ENCODE peak calls at places on chromosomes 4 and X, in seven cellular contexts. One of them, this sample, is unnamed.

GRCh38 chr4:108072300-108072699 is 82.6 kb downstream of the HADH start:
- DNase-seq in suprapubic skin: no peak
- DNase-seq in astrocyte of the spinal cord: no peak
- DNase-seq in esophagus muscularis mucosa: no peak
- DNase-seq in GM23338: no peak
- DNase-seq in psoas muscle: no peak
- DNase-seq in choroid plexus epithelial cell: no peak
- DNase-seq in this sample: no peak

GRCh38 chr4:10054571-10055041 is 33.3 kb upstream of the SLC2A9 start:
- DNase-seq in suprapubic skin: no peak
- DNase-seq in astrocyte of the spinal cord: no peak
- DNase-seq in esophagus muscularis mucosa: peak
- DNase-seq in GM23338: no peak
- DNase-seq in psoas muscle: no peak
- DNase-seq in choroid plexus epithelial cell: no peak
- DNase-seq in this sample: no peak

GRCh38 chrX:120020305-120020704 is 57.2 kb downstream of the RHOXF2B start:
- DNase-seq in suprapubic skin: no peak
- DNase-seq in astrocyte of the spinal cord: no peak
- DNase-seq in esophagus muscularis mucosa: no peak
- DNase-seq in GM23338: no peak
- DNase-seq in psoas muscle: no peak
- DNase-seq in choroid plexus epithelial cell: no peak
- DNase-seq in this sample: no peak

GRCh38 chr4:2961411-2962098 is 1.7 kb downstream of the NOP14 start:
- DNase-seq in suprapubic skin: no peak
- DNase-seq in astrocyte of the spinal cord: no peak
- DNase-seq in esophagus muscularis mucosa: no peak
- DNase-seq in GM23338: peak
- DNase-seq in psoas muscle: no peak
- DNase-seq in choroid plexus epithelial cell: no peak
- DNase-seq in this sample: no peak

GRCh38 chr4:184734758-184735157 is 862 bp upstream of the CENPU start:
- DNase-seq in suprapubic skin: no peak
- DNase-seq in astrocyte of the spinal cord: no peak
- DNase-seq in esophagus muscularis mucosa: no peak
- DNase-seq in GM23338: no peak
- DNase-seq in psoas muscle: no peak
- DNase-seq in choroid plexus epithelial cell: no peak
- DNase-seq in this sample: no peak

GRCh38 chr4:99383833-99384392 is 31.4 kb upstream of the ADH1C start:
- DNase-seq in suprapubic skin: peak
- DNase-seq in astrocyte of the spinal cord: peak
- DNase-seq in esophagus muscularis mucosa: no peak
- DNase-seq in GM23338: no peak
- DNase-seq in psoas muscle: peak
- DNase-seq in choroid plexus epithelial cell: peak
- DNase-seq in this sample: no peak

GRCh38 chr4:173125216-173125812 is 43.3 kb upstream of the GALNT7 start:
- DNase-seq in suprapubic skin: no peak
- DNase-seq in astrocyte of the spinal cord: no peak
- DNase-seq in esophagus muscularis mucosa: no peak
- DNase-seq in GM23338: no peak
- DNase-seq in psoas muscle: no peak
- DNase-seq in choroid plexus epithelial cell: no peak
- DNase-seq in this sample: no peak

GRCh38 chr4:78079701-78080430 is 22.7 kb downstream of the FRAS1 start:
- DNase-seq in suprapubic skin: no peak
- DNase-seq in astrocyte of the spinal cord: no peak
- DNase-seq in esophagus muscularis mucosa: no peak
- DNase-seq in GM23338: no peak
- DNase-seq in psoas muscle: no peak
- DNase-seq in choroid plexus epithelial cell: no peak
- DNase-seq in this sample: no peak

GRCh38 chr4:55865228-55865806 is 11.9 kb downstream of the EXOC1 start:
- DNase-seq in suprapubic skin: no peak
- DNase-seq in astrocyte of the spinal cord: peak
- DNase-seq in esophagus muscularis mucosa: no peak
- DNase-seq in GM23338: no peak
- DNase-seq in psoas muscle: no peak
- DNase-seq in choroid plexus epithelial cell: peak
- DNase-seq in this sample: no peak

GRCh38 chrX:10582945-10583344 is 37.4 kb downstream of the MID1 start:
- DNase-seq in suprapubic skin: no peak
- DNase-seq in astrocyte of the spinal cord: peak
- DNase-seq in esophagus muscularis mucosa: no peak
- DNase-seq in GM23338: no peak
- DNase-seq in psoas muscle: no peak
- DNase-seq in choroid plexus epithelial cell: peak
- DNase-seq in this sample: no peak

GRCh38 chrX:101803451-101803850 is 128.4 kb downstream of the ZMAT1 start:
- DNase-seq in suprapubic skin: no peak
- DNase-seq in astrocyte of the spinal cord: no peak
- DNase-seq in esophagus muscularis mucosa: no peak
- DNase-seq in GM23338: peak
- DNase-seq in psoas muscle: no peak
- DNase-seq in choroid plexus epithelial cell: peak
- DNase-seq in this sample: no peak

GRCh38 chrX:101799387-101799786 is 132.4 kb downstream of the ZMAT1 start:
- DNase-seq in suprapubic skin: peak
- DNase-seq in astrocyte of the spinal cord: peak
- DNase-seq in esophagus muscularis mucosa: peak
- DNase-seq in GM23338: peak
- DNase-seq in psoas muscle: peak
- DNase-seq in choroid plexus epithelial cell: peak
- DNase-seq in this sample: peak
- H3K4me3 ChIP-seq in suprapubic skin: peak
- H3K4me3 ChIP-seq in astrocyte of the spinal cord: no peak
- H3K4me3 ChIP-seq in esophagus muscularis mucosa: no peak
- H3K4me3 ChIP-seq in GM23338: no peak
- H3K4me3 ChIP-seq in psoas muscle: peak
- H3K4me3 ChIP-seq in choroid plexus epithelial cell: peak
- H3K4me3 ChIP-seq in this sample: no peak

GRCh38 chrX:136067946-136068345 is 79.4 kb upstream of the FHL1 start:
- DNase-seq in suprapubic skin: no peak
- DNase-seq in astrocyte of the spinal cord: no peak
- DNase-seq in esophagus muscularis mucosa: no peak
- DNase-seq in GM23338: no peak
- DNase-seq in psoas muscle: no peak
- DNase-seq in choroid plexus epithelial cell: no peak
- DNase-seq in this sample: no peak
- H3K4me3 ChIP-seq in suprapubic skin: no peak
- H3K4me3 ChIP-seq in astrocyte of the spinal cord: no peak
- H3K4me3 ChIP-seq in esophagus muscularis mucosa: no peak
- H3K4me3 ChIP-seq in GM23338: no peak
- H3K4me3 ChIP-seq in psoas muscle: no peak
- H3K4me3 ChIP-seq in choroid plexus epithelial cell: no peak
- H3K4me3 ChIP-seq in this sample: no peak

DNA sequence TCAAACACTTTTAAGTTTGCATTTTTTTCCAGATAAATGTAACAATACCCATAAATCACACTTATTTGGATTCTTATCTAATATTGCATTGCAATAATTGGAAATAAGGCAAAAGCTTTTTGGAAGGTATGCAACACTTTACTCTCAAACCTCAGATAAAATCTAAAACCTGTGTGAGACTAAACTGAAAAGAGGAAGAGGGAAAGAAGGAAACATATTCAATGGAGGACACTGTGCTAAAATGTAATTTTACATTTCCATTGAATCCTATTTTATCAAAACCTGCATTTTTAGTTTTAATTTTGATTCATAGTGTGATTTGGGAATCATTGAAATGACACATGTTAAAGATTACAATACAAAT is 99.4 kb downstream of the HPGD start:
- DNase-seq in suprapubic skin: no peak
- DNase-seq in astrocyte of the spinal cord: no peak
- DNase-seq in esophagus muscularis mucosa: no peak
- DNase-seq in GM23338: no peak
- DNase-seq in psoas muscle: no peak
- DNase-seq in choroid plexus epithelial cell: no peak
- DNase-seq in this sample: no peak
- H3K4me3 ChIP-seq in suprapubic skin: no peak
- H3K4me3 ChIP-seq in astrocyte of the spinal cord: no peak
- H3K4me3 ChIP-seq in esophagus muscularis mucosa: no peak
- H3K4me3 ChIP-seq in GM23338: no peak
- H3K4me3 ChIP-seq in psoas muscle: no peak
- H3K4me3 ChIP-seq in choroid plexus epithelial cell: no peak
- H3K4me3 ChIP-seq in this sample: no peak

GRCh38 chrX:152926279-152926678 is 28.4 kb downstream of the ZNF185 start:
- DNase-seq in suprapubic skin: no peak
- DNase-seq in astrocyte of the spinal cord: peak
- DNase-seq in esophagus muscularis mucosa: no peak
- DNase-seq in GM23338: peak
- DNase-seq in psoas muscle: no peak
- DNase-seq in choroid plexus epithelial cell: peak
- DNase-seq in this sample: peak

GRCh38 chrX:152927858-152928760 is 30.2 kb downstream of the ZNF185 start:
- DNase-seq in suprapubic skin: no peak
- DNase-seq in astrocyte of the spinal cord: no peak
- DNase-seq in esophagus muscularis mucosa: no peak
- DNase-seq in GM23338: no peak
- DNase-seq in psoas muscle: peak
- DNase-seq in choroid plexus epithelial cell: no peak
- DNase-seq in this sample: no peak

GRCh38 chrX:152923599-152923998 is 25.7 kb downstream of the ZNF185 start:
- DNase-seq in suprapubic skin: no peak
- DNase-seq in astrocyte of the spinal cord: no peak
- DNase-seq in esophagus muscularis mucosa: no peak
- DNase-seq in GM23338: no peak
- DNase-seq in psoas muscle: no peak
- DNase-seq in choroid plexus epithelial cell: no peak
- DNase-seq in this sample: no peak

GRCh38 chrX:152926923-152927322 is 29.1 kb downstream of the ZNF185 start:
- DNase-seq in suprapubic skin: no peak
- DNase-seq in astrocyte of the spinal cord: no peak
- DNase-seq in esophagus muscularis mucosa: no peak
- DNase-seq in GM23338: no peak
- DNase-seq in psoas muscle: peak
- DNase-seq in choroid plexus epithelial cell: no peak
- DNase-seq in this sample: no peak

DNA sequence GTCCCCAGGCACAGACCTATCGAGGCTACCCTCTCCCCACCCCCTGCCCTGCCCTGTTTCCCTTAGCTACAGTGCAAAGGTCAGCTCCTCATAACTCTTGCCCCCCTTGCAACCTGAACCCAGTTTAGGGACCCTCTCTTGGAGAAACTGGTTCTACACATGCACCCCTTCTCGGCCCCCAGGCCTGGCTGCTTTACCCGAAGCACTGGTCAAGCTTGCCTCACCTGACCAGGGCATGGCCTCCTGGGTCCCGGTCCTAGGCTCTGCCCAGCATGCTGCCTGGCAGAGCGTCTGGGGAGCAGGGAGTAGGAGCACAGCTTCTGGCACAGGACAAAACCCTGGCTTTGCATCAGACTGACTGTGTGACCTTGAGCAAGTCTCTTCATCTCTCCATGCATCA is 28.0 kb downstream of the ZNF185 start:
- DNase-seq in suprapubic skin: no peak
- DNase-seq in astrocyte of the spinal cord: no peak
- DNase-seq in esophagus muscularis mucosa: no peak
- DNase-seq in GM23338: no peak
- DNase-seq in psoas muscle: no peak
- DNase-seq in choroid plexus epithelial cell: no peak
- DNase-seq in this sample: no peak
- H3K4me3 ChIP-seq in suprapubic skin: no peak
- H3K4me3 ChIP-seq in astrocyte of the spinal cord: no peak
- H3K4me3 ChIP-seq in esophagus muscularis mucosa: no peak
- H3K4me3 ChIP-seq in GM23338: no peak
- H3K4me3 ChIP-seq in psoas muscle: no peak
- H3K4me3 ChIP-seq in choroid plexus epithelial cell: no peak
- H3K4me3 ChIP-seq in this sample: no peak

DNA sequence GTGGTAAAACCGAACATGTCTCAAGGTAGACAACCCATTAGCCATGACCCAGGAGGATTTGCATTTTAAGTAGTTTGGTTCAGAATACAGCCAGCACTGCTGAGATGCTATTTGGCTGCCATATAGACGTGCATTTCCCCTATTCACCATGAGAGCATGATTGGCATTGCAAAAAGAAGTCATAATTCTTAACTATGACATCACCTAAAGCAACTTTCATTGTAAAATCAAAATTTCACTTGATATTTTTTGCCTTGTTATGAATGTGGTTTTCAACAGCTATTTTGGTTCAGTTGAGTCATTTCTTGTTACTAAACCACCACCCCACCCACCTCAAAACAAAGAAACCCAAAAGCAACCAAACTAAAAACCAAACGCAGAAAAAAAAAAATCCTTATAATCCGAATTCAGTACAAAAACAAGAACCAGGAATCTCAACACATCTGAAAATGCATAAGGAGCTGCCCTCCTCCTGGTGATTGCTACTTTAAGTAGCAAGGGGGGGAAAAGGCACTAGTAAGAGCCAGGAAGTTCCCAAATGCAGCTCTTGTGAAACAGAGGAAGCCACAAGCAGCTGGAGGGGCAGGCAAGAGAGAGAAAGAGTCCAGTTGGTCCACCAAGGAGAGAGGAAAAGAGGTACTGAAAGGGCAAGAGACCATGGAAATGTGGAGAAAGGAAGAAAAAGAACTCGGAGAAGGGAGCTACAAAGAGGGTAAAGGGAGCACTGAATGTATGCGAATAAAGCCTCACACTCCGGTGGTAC is 3.1 kb downstream of the SLITRK4 start:
- DNase-seq in suprapubic skin: no peak
- DNase-seq in astrocyte of the spinal cord: no peak
- DNase-seq in esophagus muscularis mucosa: no peak
- DNase-seq in GM23338: peak
- DNase-seq in psoas muscle: no peak
- DNase-seq in choroid plexus epithelial cell: no peak
- DNase-seq in this sample: no peak
- H3K4me3 ChIP-seq in suprapubic skin: peak
- H3K4me3 ChIP-seq in astrocyte of the spinal cord: no peak
- H3K4me3 ChIP-seq in esophagus muscularis mucosa: no peak
- H3K4me3 ChIP-seq in GM23338: peak
- H3K4me3 ChIP-seq in psoas muscle: peak
- H3K4me3 ChIP-seq in choroid plexus epithelial cell: no peak
- H3K4me3 ChIP-seq in this sample: no peak

GRCh38 chr4:177322156-177322685 is 12.5 kb downstream of the NEIL3 start:
- DNase-seq in suprapubic skin: no peak
- DNase-seq in astrocyte of the spinal cord: no peak
- DNase-seq in esophagus muscularis mucosa: no peak
- DNase-seq in GM23338: no peak
- DNase-seq in psoas muscle: no peak
- DNase-seq in choroid plexus epithelial cell: peak
- DNase-seq in this sample: no peak
- H3K4me3 ChIP-seq in suprapubic skin: no peak
- H3K4me3 ChIP-seq in astrocyte of the spinal cord: no peak
- H3K4me3 ChIP-seq in esophagus muscularis mucosa: no peak
- H3K4me3 ChIP-seq in GM23338: no peak
- H3K4me3 ChIP-seq in psoas muscle: no peak
- H3K4me3 ChIP-seq in choroid plexus epithelial cell: no peak
- H3K4me3 ChIP-seq in this sample: no peak